ENCODE peak calls at places on chromosomes 16 and 17, in seven cellular contexts. K is GM23338, E is MM.1S, A is neuronal stem cell, S is hepatocyte, R is fibroblast of lung, V is SK-N-SH. B is an unnamed sample.

GRCh38 chr16:73202176-73202729 is 154.3 kb upstream of the ZFHX3 start:
- DNase-seq in V (no peak), R (peak; percentile 98), E (no peak), K (no peak), S (peak; percentile 60), A (no peak), B (no peak)

GRCh38 chr17:18960803-18961511 is 9.0 kb downstream of the SLC5A10 start:
- DNase-seq in K (peak; percentile 90), A (peak; percentile 79), R (peak; percentile 60), S (peak; percentile 82), E (peak; percentile 81), V (peak; percentile 93), B (peak; percentile 89)

GRCh38 chr17:11296994-11297393 is 56.0 kb downstream of the SHISA6 start:
- DNase-seq in E (no peak), K (no peak), V (peak; percentile 15), R (no peak), S (peak; percentile 35), A (peak; percentile 11), B (peak; percentile 36)

GRCh38 chr16:68246671-68247070 is 1.5 kb downstream of the PLA2G15 start:
- DNase-seq in R (no peak), V (no peak), E (peak; percentile 41), K (no peak), S (no peak), A (no peak), B (no peak)

GRCh38 chr16:31664683-31665482 is 137.2 kb downstream of the AHSP start:
- DNase-seq in E (no peak), V (no peak), R (no peak), A (no peak), S (no peak), K (no peak), B (no peak)

GRCh38 chr17:80025140-80025539 is 10.5 kb downstream of the TBC1D16 start:
- DNase-seq in K (peak; percentile 63), S (peak; percentile 50), A (no peak), E (no peak), V (peak; percentile 59), R (no peak), B (peak; percentile 52)

GRCh38 chr16:25014500-25015147 is 545 bp downstream of the ARHGAP17 start:
- DNase-seq in S (peak; percentile 61), R (peak; percentile 52), A (peak; percentile 46), E (peak; percentile 18), V (peak; percentile 78), K (peak; percentile 70), B (peak; percentile 77)

GRCh38 chr17:74833501-74834361 is 26.0 kb downstream of the GRIN2C start:
- DNase-seq in S (no peak), K (no peak), R (no peak), E (no peak), V (peak; percentile 74), A (no peak), B (peak; percentile 71)

GRCh38 chr17:82350182-82351030 is 8.6 kb upstream of the TEX19 start:
- DNase-seq in R (no peak), K (peak; percentile 56), V (no peak), A (no peak), E (peak; percentile 96), S (no peak), B (no peak)

GRCh38 chr17:32261521-32261792 is 4.2 kb upstream of the RHBDL3 start:
- DNase-seq in E (no peak), V (no peak), A (no peak), R (no peak), K (no peak), S (no peak), B (no peak)

GRCh38 chr17:8588877-8589276 is 41.6 kb downstream of the MYH10 start:
- DNase-seq in S (no peak), E (no peak), A (no peak), K (no peak), V (no peak), R (no peak), B (no peak)

GRCh38 chr17:57860414-57860999 is 10.7 kb upstream of the MRPS23 start:
- DNase-seq in A (no peak), K (no peak), S (no peak), R (no peak), V (peak; percentile 43), E (no peak), B (no peak)

GRCh38 chr17:6052926-6053325 is 17.3 kb upstream of the WSCD1 start:
- DNase-seq in K (no peak), A (no peak), R (no peak), V (no peak), E (no peak), S (peak; percentile 31), B (no peak)

GRCh38 chr16:51321251-51321650 is 170.2 kb upstream of the SALL1 start:
- DNase-seq in S (no peak), V (no peak), E (no peak), A (no peak), K (no peak), R (no peak), B (no peak)

GRCh38 chr17:76640550-76641380 is 2.8 kb downstream of the ST6GALNAC1 start:
- DNase-seq in V (no peak), K (no peak), S (no peak), A (no peak), R (no peak), E (no peak), B (no peak)

GRCh38 chr17:6456914-6457687 is 12.8 kb downstream of the PIMREG start:
- DNase-seq in A (no peak), K (no peak), R (peak; percentile 67), V (no peak), E (no peak), S (peak; percentile 57), B (no peak)

GRCh38 chr16:85360323-85361277 is 248.3 kb upstream of the CIBAR2 start:
- DNase-seq in V (peak; percentile 88), A (no peak), R (no peak), S (peak; percentile 63), K (no peak), E (peak; percentile 50), B (no peak)

GRCh38 chr16:27195941-27196595 is 7.3 kb upstream of the KDM8 start:
- DNase-seq in S (no peak), R (no peak), E (no peak), A (no peak), K (no peak), V (no peak), B (no peak)

GRCh38 chr16:17339764-17340541 is 130.8 kb downstream of the XYLT1 start:
- DNase-seq in E (no peak), V (no peak), S (peak; percentile 20), A (no peak), R (peak; percentile 34), K (no peak), B (no peak)

GRCh38 chr17:82726427-82726826 is 9.0 kb upstream of the FN3K start:
- DNase-seq in K (no peak), S (no peak), E (no peak), V (no peak), R (no peak), A (no peak), B (no peak)

GRCh38 chr16:10240854-10241613 is 58.8 kb upstream of the GRIN2A start:
- DNase-seq in K (no peak), S (no peak), V (no peak), A (no peak), R (no peak), E (no peak), B (no peak)

GRCh38 chr17:45144199-45145034 is 3.9 kb upstream of the HEXIM1 start:
- DNase-seq in K (peak; percentile 66), V (peak; percentile 21), S (peak; percentile 75), E (no peak), R (no peak), A (no peak), B (peak; percentile 43)
- H3K4me3 ChIP-seq in K (peak overlapping the region; percentile 86), V (no peak overlapping the region), S (peak overlapping the region; percentile 28), E (no peak overlapping the region), R (peak overlapping the region; percentile 35), A (no peak overlapping the region), B (peak overlapping the region; percentile 23)

GRCh38 chr17:2399572-2400473 is 1.0 kb downstream of the MNT start:
- DNase-seq in R (peak; percentile 96), S (peak; percentile 99), A (peak; percentile 96), K (peak; percentile 97), V (peak; percentile 93), E (peak; percentile 97), B (peak; percentile 98)

GRCh38 chr17:2400474-2400866 is 390 bp downstream of the MNT start:
- DNase-seq in S (peak; percentile 79), V (peak; percentile 51), K (peak; percentile 83), E (peak; percentile 68), A (peak; percentile 72), R (no peak), B (peak; percentile 90)

GRCh38 chr17:2398188-2398587 is 2.7 kb downstream of the MNT start:
- DNase-seq in V (no peak), A (no peak), K (no peak), S (no peak), R (no peak), E (no peak), B (no peak)

GRCh38 chr17:2397247-2398171 is 3.4 kb downstream of the MNT start:
- DNase-seq in V (no peak), S (no peak), A (no peak), R (no peak), K (no peak), E (no peak), B (no peak)

GRCh38 chr17:2398655-2399571 is 1.9 kb downstream of the MNT start:
- DNase-seq in S (peak; percentile 94), A (peak; percentile 72), V (peak; percentile 59), R (peak; percentile 73), E (peak; percentile 43), K (peak; percentile 84), B (peak; percentile 80)
- H2AFZ ChIP-seq in S (no peak overlapping the region), A (peak overlapping the region; percentile 97), V (no peak overlapping the region), R (no peak overlapping the region), E (peak overlapping the region; percentile 25), K (peak overlapping the region; percentile 84), B (no peak overlapping the region)

GRCh38 chr17:29292071-29292991 is 1.6 kb downstream of the NUFIP2 start:
- DNase-seq in S (peak; percentile 78), V (peak; percentile 83), R (peak; percentile 64), E (peak; percentile 50), K (peak; percentile 52), A (peak; percentile 41), B (peak; percentile 78)

GRCh38 chr17:29295420-29295819 is 1.5 kb upstream of the NUFIP2 start:
- DNase-seq in V (no peak), S (no peak), E (no peak), K (no peak), R (no peak), A (no peak), B (no peak)

GRCh38 chr17:29292992-29293889 is 707 bp downstream of the NUFIP2 start:
- DNase-seq in V (peak; percentile 67), A (peak; percentile 66), S (peak; percentile 83), E (peak; percentile 44), K (peak; percentile 84), R (peak; percentile 50), B (peak; percentile 86)

GRCh38 chr17:29293890-29294579 is at the start of gene NUFIP2:
- DNase-seq in A (peak; percentile 97), V (peak; percentile 93), S (peak; percentile 99), K (peak; percentile 99), R (peak; percentile 98), E (peak; percentile 99), B (peak; percentile 99)

GRCh38 chr17:29294580-29294900 is 592 bp upstream of the NUFIP2 start:
- DNase-seq in K (no peak), E (no peak), V (no peak), S (no peak), R (no peak), A (no peak), B (peak; percentile 63)
- H3K4me3 ChIP-seq in K (peak overlapping the region; percentile 97), E (peak overlapping the region; percentile 55), V (peak overlapping the region; percentile 99), S (peak overlapping the region; percentile 3), R (peak overlapping the region; percentile 53), A (peak overlapping the region; percentile 96), B (peak overlapping the region; percentile 89)

DNA sequence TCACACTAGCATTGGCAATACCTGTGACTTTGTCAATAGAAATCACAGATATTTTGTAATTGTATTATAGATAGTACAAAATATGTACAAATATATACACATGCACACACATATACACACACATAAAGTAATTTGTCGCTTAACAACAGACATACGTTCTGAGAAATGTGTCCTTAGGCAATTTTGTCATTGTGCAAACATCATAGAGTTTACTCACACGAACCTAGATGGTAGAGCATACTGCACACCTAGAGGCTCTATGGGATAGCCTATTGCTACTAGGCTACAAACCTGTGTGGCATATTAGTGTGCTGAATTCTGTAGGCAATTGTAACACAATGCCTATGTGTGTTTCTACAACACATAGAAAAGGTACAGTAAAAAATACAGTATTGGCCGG is 11.0 kb downstream of the UNC119 start:
- DNase-seq in A (no peak), S (no peak), E (no peak), K (no peak), V (no peak), R (no peak), B (no peak)
- H2AFZ ChIP-seq in A (no peak overlapping the region), S (no peak overlapping the region), E (no peak overlapping the region), K (no peak overlapping the region), V (peak overlapping the region; percentile 3), R (no peak overlapping the region), B (no peak overlapping the region)

B was measured in neural progenitor cell.